ENCODE peak calls at places on chromosome 17, in six cellular contexts. Z is CD8-positive, alpha-beta T cell; X is breast epithelium; A is AG09319; R is NCI-H526 treated with DMSO at 0.1 percent for 48 hours; I is stimulated activated CD4-positive, alpha-beta T cell treated with anti-CD3 and anti-CD28 coated beads, Interleukin-1b, Interleukin-23, amount 100 ng/mL, for 1 hour. G is an unnamed sample.

GRCh38 chr17:62702746-62703268 is 75.3 kb downstream of the MRC2 start:
- DNase-seq in Z (no peak), R (no peak), X (no peak), A (no peak), I (no peak), G (no peak)

GRCh38 chr17:79806863-79807720 is 10.2 kb upstream of the CBX8 start:
- DNase-seq in R (no peak), I (no peak), A (no peak), Z (no peak), X (no peak), G (no peak)

GRCh38 chr17:42087736-42088705 is 10.3 kb downstream of the ZNF385C start:
- DNase-seq in X (no peak), A (no peak), Z (no peak), I (no peak), R (no peak), G (no peak)

GRCh38 chr17:31442276-31442675 is 50.8 kb downstream of the RAB11FIP4 start:
- DNase-seq in R (no peak), X (no peak), I (no peak), A (no peak), Z (no peak), G (no peak)

GRCh38 chr17:5667871-5668270 is 83.6 kb upstream of the NLRP1 start:
- DNase-seq in X (no peak), A (no peak), I (no peak), R (peak; percentile 2), Z (no peak), G (no peak)

GRCh38 chr17:49914096-49914490 is 54.9 kb upstream of the DLX4 start:
- DNase-seq in Z (no peak), A (no peak), I (no peak), R (no peak), X (no peak), G (no peak)

GRCh38 chr17:77634710-77635109 is 323.8 kb upstream of the TNRC6C start:
- DNase-seq in X (no peak), A (no peak), I (no peak), R (no peak), Z (no peak), G (no peak)

GRCh38 chr17:75370288-75370687 is 35.2 kb downstream of the GRB2 start:
- DNase-seq in A (no peak), Z (no peak), I (no peak), X (no peak), R (no peak), G (no peak)

GRCh38 chr17:16929281-16929680 is 42.6 kb downstream of the TNFRSF13B start:
- DNase-seq in A (no peak), I (no peak), X (no peak), R (no peak), Z (no peak), G (no peak)

GRCh38 chr17:40182606-40183005 is 5.3 kb downstream of the RAPGEFL1 start:
- DNase-seq in I (no peak), A (no peak), Z (no peak), X (no peak), R (no peak), G (no peak)

G was measured in left lung.